ENCODE peak calls at places on chromosomes 4 and X, in eight cellular contexts. H, Q, O, U, K, W, F and T are unnamed samples. For H3K27me3, the result is how much of the 10 kb centered on the place peaks cover.

GRCh38 chr4:38099908-38100407 is 139.8 kb downstream of the PTTG2 start:
- DNase-seq in F (no peak), W (peak), H (no peak), Q (no peak), O (peak), U (no peak), K (no peak), T (no peak)

GRCh38 chrX:22314211-22314610 is 41.5 kb downstream of the CBLL2 start:
- DNase-seq in K (no peak), W (peak), H (no peak), F (no peak), O (no peak), U (no peak), Q (no peak), T (no peak)

GRCh38 chr4:30863031-30863430 is 142.9 kb downstream of the PCDH7 start:
- DNase-seq in U (no peak), O (no peak), F (no peak), Q (no peak), W (peak), K (no peak), H (no peak), T (no peak)

GRCh38 chr4:10075158-10075863 is 41.3 kb downstream of the WDR1 start:
- DNase-seq in U (no peak), F (peak), H (no peak), K (no peak), W (no peak), Q (peak), O (no peak), T (no peak)

GRCh38 chrX:3295731-3296130 is 50.7 kb downstream of the MXRA5 start:
- DNase-seq in U (no peak), O (no peak), H (no peak), W (peak), F (no peak), K (no peak), Q (no peak), T (no peak)

GRCh38 chr4:143633833-143634232 is 66.6 kb downstream of the FREM3 start:
- DNase-seq in K (no peak), O (no peak), F (no peak), Q (no peak), U (no peak), H (no peak), W (no peak), T (no peak)

GRCh38 chr4:65865489-65865888 is 195.2 kb upstream of the EPHA5 start:
- DNase-seq in W (peak), K (no peak), F (no peak), U (no peak), O (no peak), Q (no peak), H (no peak), T (no peak)

GRCh38 chr4:11824557-11824956 is 395.9 kb upstream of the HS3ST1 start:
- DNase-seq in K (no peak), U (no peak), H (no peak), W (no peak), O (no peak), F (no peak), Q (no peak), T (no peak)

GRCh38 chrX:51461053-51462050 is 35.0 kb downstream of the NUDT11 start:
- DNase-seq in O (no peak), Q (no peak), H (no peak), K (no peak), W (peak), U (no peak), F (no peak), T (no peak)

GRCh38 chr4:124018383-124019317 is 622.1 kb downstream of the SPRY1 start:
- DNase-seq in Q (no peak), U (peak), K (peak), W (no peak), F (no peak), H (no peak), O (peak), T (no peak)

GRCh38 chrX:117839544-117839943 is 277.1 kb downstream of the KLHL13 start:
- DNase-seq in U (no peak), W (no peak), Q (no peak), O (no peak), K (no peak), H (no peak), F (no peak), T (no peak)

GRCh38 chr4:25107827-25108516 is 52.3 kb downstream of the SEPSECS start:
- DNase-seq in K (no peak), Q (no peak), O (no peak), W (peak), U (no peak), H (no peak), F (peak), T (no peak)

GRCh38 chr4:148445071-148445902 is 3.1 kb upstream of the NR3C2 start:
- DNase-seq in O (no peak), Q (no peak), F (peak), W (no peak), H (peak), U (peak), K (peak), T (no peak)

GRCh38 chr4:10273030-10273429 is 156.4 kb upstream of the WDR1 start:
- DNase-seq in K (no peak), W (peak), U (no peak), F (no peak), O (no peak), Q (no peak), H (no peak), T (no peak)

GRCh38 chr4:187256897-187257296 is 533.2 kb upstream of the FAT1 start:
- DNase-seq in H (no peak), O (no peak), K (no peak), Q (no peak), U (no peak), W (no peak), F (no peak), T (no peak)

GRCh38 chr4:86544313-86544966 is 49.7 kb upstream of the PTPN13 start:
- DNase-seq in U (no peak), Q (no peak), W (no peak), O (no peak), K (no peak), H (no peak), F (no peak), T (no peak)

GRCh38 chrX:29461039-29461438 is 754.3 kb upstream of the MAGEB2 start:
- DNase-seq in W (peak), Q (no peak), H (no peak), K (no peak), U (no peak), F (no peak), O (no peak), T (no peak)

GRCh38 chr4:53858744-53859143 is 205.7 kb downstream of the CHIC2 start:
- DNase-seq in H (no peak), K (no peak), U (no peak), O (no peak), W (no peak), F (no peak), Q (no peak), T (no peak)

GRCh38 chr4:53855886-53856260 is 208.5 kb downstream of the CHIC2 start:
- DNase-seq in W (peak), F (no peak), K (no peak), Q (no peak), U (no peak), O (peak), H (no peak), T (no peak)

GRCh38 chr4:53852343-53852742 is 212.1 kb downstream of the CHIC2 start:
- DNase-seq in U (no peak), K (no peak), Q (no peak), F (no peak), W (no peak), H (no peak), O (peak), T (no peak)

GRCh38 chr4:53859305-53859704 is 205.1 kb downstream of the CHIC2 start:
- DNase-seq in F (no peak), H (no peak), K (no peak), U (no peak), O (no peak), Q (no peak), W (no peak), T (no peak)

DNA sequence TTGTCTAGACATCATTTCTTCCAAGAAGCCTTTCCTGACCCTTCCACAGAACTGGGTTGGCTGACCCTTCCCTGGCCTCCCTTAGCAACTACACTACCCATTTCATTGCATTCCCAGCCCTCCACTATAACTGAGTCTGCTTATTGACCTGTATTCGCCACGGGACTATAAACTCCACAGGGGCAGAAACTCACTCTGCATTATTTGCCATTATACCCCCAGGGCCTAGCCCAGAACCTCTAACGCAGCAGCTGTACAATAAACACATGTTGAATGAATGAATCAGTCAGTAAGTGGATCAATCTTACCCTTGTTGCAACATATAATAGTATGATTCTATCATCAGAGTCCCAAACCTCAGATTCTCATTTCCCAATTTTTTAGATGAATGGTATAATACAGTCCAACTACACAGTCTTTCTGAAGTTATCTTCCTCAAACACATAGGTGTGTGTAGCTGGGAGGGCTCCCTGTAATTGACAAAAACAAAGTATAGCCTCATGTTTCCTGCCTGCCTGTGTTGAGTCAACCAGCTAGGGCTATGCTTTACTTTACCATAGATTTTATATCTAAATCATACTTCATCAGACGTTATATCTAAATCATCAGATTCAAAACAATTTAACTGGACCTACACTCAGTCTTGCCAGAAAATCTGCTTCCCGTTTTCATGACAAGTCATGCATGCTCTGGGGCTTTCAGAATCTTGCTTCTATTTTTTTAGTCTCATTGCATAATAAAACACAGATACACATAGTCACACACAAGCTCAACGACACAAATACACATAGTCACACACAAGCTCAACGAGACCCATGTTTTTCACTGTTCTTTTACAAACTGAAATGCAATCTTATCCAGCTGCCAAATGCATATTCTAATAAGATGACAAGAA is 209.2 kb downstream of the CHIC2 start:
- DNase-seq in U (no peak), H (no peak), Q (no peak), O (peak), K (no peak), F (no peak), W (peak), T (no peak)
- H3K4me3 ChIP-seq in U (no peak), H (no peak), Q (no peak), O (no peak), K (no peak), F (no peak), W (no peak), T (no peak)

GRCh38 chrX:53257670-53258423 is 23.5 kb downstream of the IQSEC2 start:
- DNase-seq in O (no peak), W (no peak), Q (no peak), K (no peak), H (no peak), U (no peak), F (no peak), T (no peak)
- TF ChIP-seq CTCF in O (no peak), W (no peak), Q (no peak), K (no peak), H (no peak), U (no peak), F (no peak), T (no peak)

GRCh38 chrX:72467171-72467570 is 105.5 kb downstream of the HDAC8 start:
- DNase-seq in F (no peak), U (no peak), W (no peak), Q (no peak), K (no peak), O (no peak), H (no peak), T (no peak)

GRCh38 chrX:72470111-72470510 is 102.5 kb downstream of the HDAC8 start:
- DNase-seq in H (no peak), U (no peak), W (no peak), O (no peak), F (no peak), K (no peak), Q (no peak), T (no peak)

GRCh38 chrX:72466493-72466892 is 106.2 kb downstream of the HDAC8 start:
- DNase-seq in K (no peak), Q (no peak), W (no peak), O (no peak), F (no peak), U (no peak), H (no peak), T (no peak)

GRCh38 chrX:72468607-72469006 is 104.0 kb downstream of the HDAC8 start:
- DNase-seq in H (no peak), K (no peak), W (no peak), U (no peak), F (no peak), Q (no peak), O (no peak), T (no peak)

GRCh38 chrX:72470593-72471310 is 101.9 kb downstream of the HDAC8 start:
- DNase-seq in H (no peak), O (no peak), Q (no peak), K (no peak), U (no peak), F (no peak), W (no peak), T (no peak)
- H3K27me3 ChIP-seq in H (under half), O (under half), Q (under half), K (under half), U (under half), F (under half), W (under half), T (under half)

GRCh38 chrX:24248042-24248441 is 65.8 kb downstream of the SUPT20HL2 start:
- DNase-seq in O (no peak), Q (no peak), F (no peak), U (no peak), K (no peak), H (no peak), W (no peak), T (no peak)

GRCh38 chrX:24241822-24242648 is 71.8 kb downstream of the SUPT20HL2 start:
- DNase-seq in F (no peak), Q (no peak), H (no peak), U (no peak), W (peak), O (no peak), K (no peak), T (no peak)

GRCh38 chrX:24245201-24245600 is 68.7 kb downstream of the SUPT20HL2 start:
- DNase-seq in O (peak), H (peak), F (no peak), K (no peak), U (no peak), W (peak), Q (no peak), T (no peak)

GRCh38 chrX:24242649-24243556 is 71.0 kb downstream of the SUPT20HL2 start:
- DNase-seq in O (peak), Q (no peak), F (peak), U (peak), W (no peak), H (peak), K (peak), T (no peak)

DNA sequence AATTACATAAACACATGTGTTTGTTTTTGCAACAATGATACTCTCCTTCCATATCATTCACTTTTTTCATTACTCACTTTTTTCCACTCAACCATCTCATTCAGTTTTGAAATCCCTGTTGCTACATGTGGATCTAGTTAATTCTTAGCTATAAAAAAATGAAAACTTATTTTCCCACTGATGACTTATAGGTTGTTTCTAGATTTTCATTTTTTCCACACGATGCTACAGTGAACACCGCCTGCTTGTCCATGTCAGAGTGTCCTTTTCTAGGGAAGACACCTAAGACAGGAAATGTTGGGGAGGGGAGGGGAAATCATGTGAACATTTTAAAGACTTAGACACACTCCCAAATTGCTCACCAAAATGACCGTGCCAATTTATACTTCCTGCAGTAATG is 70.2 kb downstream of the SUPT20HL2 start:
- DNase-seq in Q (no peak), K (no peak), F (no peak), H (no peak), O (peak), U (no peak), W (no peak), T (no peak)
- H3K4me3 ChIP-seq in Q (no peak), K (no peak), F (no peak), H (no peak), O (no peak), U (no peak), W (no peak), T (no peak)

DNA sequence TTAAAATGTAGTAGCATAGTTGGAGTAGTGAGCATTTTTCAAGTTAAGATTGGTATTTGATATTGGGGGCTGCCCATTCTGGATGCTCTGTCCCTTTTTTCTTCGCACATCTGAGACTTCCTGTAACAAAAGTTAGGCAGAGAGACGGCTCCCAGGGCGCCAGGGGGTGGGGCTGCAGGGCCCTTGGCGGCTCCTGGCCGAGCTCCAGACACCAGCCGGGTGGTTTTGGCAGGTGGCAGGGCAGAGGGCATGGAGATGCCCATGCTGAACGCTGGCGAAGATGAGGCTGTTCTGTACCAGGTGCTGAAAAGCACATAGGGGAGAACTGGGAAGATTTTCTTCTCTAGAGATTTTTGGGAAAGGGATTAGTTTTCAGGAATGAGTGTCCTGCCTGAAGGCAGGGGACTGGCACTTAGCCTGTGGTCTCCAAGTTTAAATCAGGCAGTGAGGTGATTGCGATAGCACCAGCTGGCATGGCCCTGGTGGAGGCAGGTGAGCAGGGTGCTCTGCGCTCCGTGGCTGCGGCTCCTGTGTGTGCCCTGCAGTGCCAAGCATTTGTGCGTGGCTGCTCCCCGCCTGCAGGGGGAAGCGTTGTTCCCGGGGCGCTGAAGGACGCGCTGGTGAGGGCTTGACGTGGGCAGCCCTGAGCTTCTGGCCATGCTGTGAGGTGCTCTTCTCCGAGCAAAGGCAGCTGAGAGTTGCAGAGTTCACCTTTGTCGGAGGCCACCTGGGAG is 23.6 kb upstream of the HGFAC start:
- DNase-seq in U (peak), O (no peak), W (no peak), K (no peak), Q (peak), F (no peak), H (no peak), T (no peak)
- TF ChIP-seq CTCF in U (no peak), O (peak), W (peak), K (peak), Q (peak), F (no peak), H (peak), T (no peak)

DNA sequence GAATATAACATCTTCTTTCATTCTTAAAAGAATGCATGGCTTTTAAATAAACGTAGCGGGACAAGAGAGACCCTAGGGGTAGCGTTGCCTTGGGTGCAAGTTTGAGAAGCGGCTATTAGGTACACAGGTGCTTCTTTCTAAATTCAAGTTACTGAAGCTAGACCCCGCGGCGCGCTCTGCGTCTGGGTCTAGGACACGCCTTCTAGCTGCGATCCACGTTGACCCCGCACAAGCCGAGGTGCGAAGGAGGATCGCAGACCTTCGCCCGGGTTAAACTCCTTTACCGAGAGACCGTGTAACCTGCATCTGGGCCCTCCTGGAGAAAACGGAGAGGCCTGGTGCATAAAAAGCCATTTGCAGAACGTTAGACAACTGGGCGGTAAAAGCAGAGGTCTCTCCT is 25.5 kb upstream of the EXOC1L start:
- DNase-seq in K (no peak), U (no peak), F (no peak), Q (no peak), H (no peak), W (no peak), O (no peak), T (no peak)
- H3K27me3 ChIP-seq in K (under half), U (under half), F (under half), Q (under half), H (under half), W (under half), O (under half), T (under half)

GRCh38 chr4:153269223-153269990 is 65.2 kb downstream of the TRIM2 start:
- DNase-seq in O (no peak), U (no peak), F (no peak), K (no peak), W (no peak), Q (no peak), H (no peak), T (no peak)
- H3K4me3 ChIP-seq in O (no peak), U (no peak), F (no peak), K (no peak), W (no peak), Q (no peak), H (no peak), T (no peak)